ENCODE peak calls at places on chromosomes 11 and 22, in nine cellular contexts. F is heart right ventricle, U is colonic mucosa, I is fibroblast of lung, O is PC-3, W is IMR-90, D is kidney, T is tibial nerve, P is breast epithelium. V is an unnamed sample.

GRCh38 chr11:43735931-43736330 is 55.4 kb downstream of the HSD17B12 start:
- DNase-seq in F (no peak), D (no peak), W (peak), U (no peak), P (no peak), T (no peak), O (peak), I (peak), V (peak)

GRCh38 chr11:19552100-19552499 is 160.5 kb upstream of the NAV2 start:
- DNase-seq in U (no peak), T (no peak), I (no peak), F (no peak), P (no peak), O (no peak), D (no peak), W (no peak), V (no peak)

GRCh38 chr11:120554771-120555432 is 43.4 kb downstream of the GRIK4 start:
- DNase-seq in P (no peak), D (no peak), O (no peak), W (peak), T (no peak), F (no peak), U (no peak), I (peak), V (no peak)

GRCh38 chr11:77428598-77428997 is 45.3 kb downstream of the PAK1 start:
- DNase-seq in F (no peak), T (no peak), W (no peak), O (no peak), U (no peak), P (no peak), D (no peak), I (no peak), V (no peak)

GRCh38 chr11:115348404-115348803 is 155.8 kb downstream of the CADM1 start:
- DNase-seq in F (no peak), U (no peak), T (no peak), W (no peak), I (no peak), D (no peak), O (no peak), P (no peak), V (no peak)

GRCh38 chr22:48097723-48098122 is 1335.3 kb downstream of the TBC1D22A start:
- DNase-seq in I (no peak), P (peak), D (no peak), T (no peak), O (no peak), W (no peak), U (no peak), F (no peak), V (no peak)

GRCh38 chr11:96842731-96843130 is 452.9 kb downstream of the JRKL start:
- DNase-seq in P (no peak), T (no peak), O (no peak), I (no peak), U (no peak), F (no peak), W (no peak), D (no peak), V (no peak)

GRCh38 chr22:37416389-37416788 is 10.9 kb downstream of the ELFN2 start:
- DNase-seq in U (no peak), D (no peak), O (no peak), T (no peak), I (no peak), P (no peak), F (no peak), W (no peak), V (no peak)

GRCh38 chr11:71080239-71081097 is 171.9 kb downstream of the SHANK2 start:
- DNase-seq in F (peak), W (peak), I (peak), D (no peak), P (no peak), U (peak), O (peak), T (peak), V (peak)

GRCh38 chr22:23908561-23909205 is 14.5 kb downstream of the MIF start:
- DNase-seq in I (no peak), W (no peak), P (no peak), O (no peak), D (no peak), U (peak), F (no peak), T (no peak), V (no peak)

GRCh38 chr11:35255514-35255913 is 116.5 kb downstream of the CD44 start:
- DNase-seq in P (no peak), W (no peak), O (no peak), F (no peak), D (no peak), I (no peak), T (no peak), U (no peak), V (no peak)

GRCh38 chr22:27008454-27008853 is 351.1 kb downstream of the MIAT start:
- DNase-seq in U (no peak), P (no peak), T (no peak), F (no peak), O (no peak), I (no peak), W (no peak), D (no peak), V (no peak)

GRCh38 chr11:114087028-114087427 is 27.5 kb downstream of the ZBTB16 start:
- DNase-seq in W (no peak), I (no peak), O (no peak), F (no peak), P (no peak), U (no peak), D (no peak), T (no peak), V (no peak)

GRCh38 chr11:67316882-67317364 is 13.6 kb downstream of the SSH3 start:
- DNase-seq in P (no peak), I (peak), W (peak), O (peak), U (no peak), D (no peak), F (no peak), T (no peak), V (peak)

GRCh38 chr11:69353696-69354544 is 60.0 kb downstream of the MYEOV start:
- DNase-seq in P (no peak), I (no peak), W (no peak), U (peak), D (no peak), O (no peak), T (no peak), F (no peak), V (no peak)

GRCh38 chr11:113789675-113790320 is 10.2 kb downstream of the CLDN25 start:
- DNase-seq in U (no peak), W (no peak), I (no peak), F (no peak), T (no peak), P (no peak), D (no peak), O (no peak), V (no peak)

GRCh38 chr11:12171921-12172320 is 61.5 kb downstream of the MICAL2 start:
- DNase-seq in F (no peak), O (no peak), U (no peak), P (no peak), W (no peak), I (no peak), T (no peak), D (no peak), V (no peak)

GRCh38 chr11:12172493-12173013 is 62.2 kb downstream of the MICAL2 start:
- DNase-seq in F (no peak), D (no peak), W (no peak), O (no peak), U (peak), I (no peak), P (no peak), T (no peak), V (no peak)

GRCh38 chr11:12174145-12175143 is 64.1 kb downstream of the MICAL2 start:
- DNase-seq in U (no peak), D (no peak), P (no peak), F (no peak), T (no peak), I (no peak), O (peak), W (peak), V (peak)

GRCh38 chr11:12170984-12171383 is 60.6 kb downstream of the MICAL2 start:
- DNase-seq in F (peak), O (no peak), T (peak), D (no peak), P (no peak), W (peak), U (no peak), I (peak), V (peak)

GRCh38 chr11:12173111-12173510 is 62.7 kb downstream of the MICAL2 start:
- DNase-seq in T (no peak), O (no peak), F (no peak), D (no peak), P (no peak), W (no peak), I (no peak), U (no peak), V (no peak)
- H3K4me3 ChIP-seq in T (no peak), O (no peak), F (no peak), D (no peak), P (no peak), W (no peak), I (no peak), U (no peak), V (no peak)

GRCh38 chr11:64848779-64849599 is 4.5 kb upstream of the CDC42BPG start:
- DNase-seq in D (peak), I (no peak), T (no peak), P (peak), O (peak), U (peak), W (no peak), F (no peak), V (no peak)
- TF ChIP-seq CTCF in D (peak), I (no peak), T (no peak), P (no peak), O (peak), U (no peak), W (no peak), F (no peak), V (no peak)

GRCh38 chr11:110710520-110711381 is 1.5 kb downstream of the ARHGAP20 start:
- DNase-seq in I (peak), O (no peak), U (peak), F (peak), W (peak), T (peak), P (peak), D (peak), V (peak)
- H3K4me3 ChIP-seq in I (peak), O (no peak), U (peak), F (peak), W (peak), T (peak), P (peak), D (peak), V (peak)

GRCh38 chr11:80085563-80085962 is 644.7 kb upstream of the TENM4 start:
- DNase-seq in W (no peak), D (no peak), U (no peak), O (no peak), T (no peak), F (no peak), I (no peak), P (no peak), V (no peak)
- TF ChIP-seq CTCF in W (no peak), D (no peak), U (no peak), O (no peak), T (no peak), F (no peak), I (no peak), P (no peak), V (no peak)

GRCh38 chr11:130179396-130180306 is 20.1 kb downstream of the ST14 start:
- DNase-seq in W (no peak), P (no peak), D (peak), O (no peak), T (no peak), U (peak), I (no peak), F (peak), V (no peak)

GRCh38 chr11:130180491-130180890 is 20.9 kb downstream of the ST14 start:
- DNase-seq in W (peak), D (peak), F (no peak), T (no peak), P (no peak), O (peak), I (peak), U (peak), V (peak)

GRCh38 chr11:130177782-130178181 is 18.2 kb downstream of the ST14 start:
- DNase-seq in T (no peak), U (no peak), I (no peak), D (no peak), F (no peak), W (no peak), P (no peak), O (no peak), V (no peak)

GRCh38 chr11:130178992-130179391 is 19.4 kb downstream of the ST14 start:
- DNase-seq in F (no peak), T (no peak), P (no peak), I (no peak), W (no peak), O (no peak), U (no peak), D (no peak), V (no peak)

GRCh38 chr11:130178441-130178971 is 18.9 kb downstream of the ST14 start:
- DNase-seq in I (no peak), W (peak), T (peak), P (no peak), D (peak), O (no peak), U (peak), F (peak), V (no peak)
- H3K4me3 ChIP-seq in I (no peak), W (no peak), T (no peak), P (peak), D (no peak), O (no peak), U (no peak), F (no peak), V (no peak)

GRCh38 chr11:2107521-2107920 is 31.7 kb downstream of the IGF2 start:
- DNase-seq in I (no peak), D (no peak), P (no peak), W (no peak), F (no peak), T (no peak), U (no peak), O (no peak), V (no peak)

GRCh38 chr11:2107941-2108630 is 31.1 kb downstream of the IGF2 start:
- DNase-seq in F (no peak), U (no peak), O (no peak), W (no peak), T (no peak), D (peak), P (no peak), I (no peak), V (no peak)

GRCh38 chr11:2108675-2109481 is 30.3 kb downstream of the IGF2 start:
- DNase-seq in P (no peak), I (no peak), D (peak), U (no peak), F (no peak), O (no peak), T (no peak), W (no peak), V (no peak)

GRCh38 chr11:2110521-2110920 is 28.7 kb downstream of the IGF2 start:
- DNase-seq in F (no peak), D (no peak), I (no peak), U (no peak), W (no peak), O (no peak), T (no peak), P (no peak), V (no peak)

DNA sequence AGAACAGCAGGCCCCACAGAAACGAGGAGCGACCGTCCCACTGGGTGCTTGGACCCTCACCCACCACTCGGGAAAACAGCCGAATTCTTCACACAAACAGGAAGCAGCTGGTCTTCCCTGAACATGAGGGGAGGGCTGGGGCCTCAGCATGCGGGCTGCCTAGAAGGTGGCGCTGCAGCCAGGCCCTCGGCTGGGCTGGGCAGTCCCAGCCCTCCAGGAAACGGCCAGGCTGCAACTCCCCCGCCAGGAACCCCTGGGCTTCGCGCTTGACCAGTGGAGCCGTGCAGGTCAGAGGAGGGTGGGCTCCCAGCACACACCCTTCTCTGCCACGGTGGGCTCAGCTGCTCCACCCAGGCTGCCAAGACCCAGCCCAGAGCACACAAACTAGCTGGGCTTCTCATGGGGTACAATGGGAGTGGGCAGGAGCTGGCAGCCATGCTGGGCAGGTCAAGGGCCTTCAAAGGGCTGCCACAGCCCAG is 29.6 kb downstream of the IGF2 start:
- DNase-seq in P (no peak), D (peak), O (no peak), W (no peak), I (peak), T (no peak), F (peak), U (no peak), V (no peak)
- TF ChIP-seq CTCF in P (no peak), D (no peak), O (no peak), W (no peak), I (no peak), T (no peak), F (no peak), U (no peak), V (no peak)

DNA sequence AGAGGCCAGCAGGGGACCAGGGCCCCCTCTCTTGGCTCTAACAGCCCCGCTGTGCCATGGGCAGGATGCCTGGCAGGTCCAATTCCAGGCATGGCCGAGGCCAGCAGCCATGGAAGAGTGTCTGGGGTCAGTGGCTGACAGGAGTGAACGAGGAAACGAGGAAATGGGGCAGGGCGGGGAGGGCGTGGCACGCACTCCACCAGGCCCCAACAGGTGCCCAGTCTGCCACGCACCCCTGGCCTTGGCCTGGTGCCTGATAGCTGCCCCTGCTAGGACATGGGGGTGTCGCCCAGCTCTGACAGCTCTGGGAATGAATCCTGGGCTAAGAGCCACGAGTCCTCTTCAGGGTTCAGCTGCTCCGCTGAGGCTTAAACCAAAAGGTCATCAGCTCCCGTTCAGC is 11.6 kb upstream of the TBC1D22A start:
- DNase-seq in W (no peak), D (peak), I (no peak), U (peak), F (no peak), O (no peak), P (no peak), T (no peak), V (no peak)
- H3K4me3 ChIP-seq in W (no peak), D (no peak), I (no peak), U (no peak), F (no peak), O (no peak), P (no peak), T (no peak), V (no peak)

DNA sequence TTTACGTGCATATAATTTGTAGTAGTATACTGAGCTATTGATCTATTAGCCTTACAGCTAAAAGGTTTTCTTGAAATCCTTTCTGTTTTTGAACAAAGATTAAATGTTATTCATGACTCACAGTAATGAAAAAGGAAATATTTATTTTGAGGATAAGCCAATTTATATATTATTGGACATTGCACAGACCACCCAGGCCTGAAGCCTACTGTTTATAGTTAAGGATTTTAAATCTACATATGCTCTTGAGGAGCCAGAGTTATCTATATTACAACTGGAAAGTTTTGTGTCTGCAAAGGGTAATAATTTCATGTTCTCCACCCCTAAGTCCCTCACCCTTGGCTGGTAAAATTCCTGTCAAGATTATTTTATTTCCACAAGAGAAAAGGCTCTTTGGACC is 228.2 kb downstream of the TMEM135 start:
- DNase-seq in D (no peak), F (no peak), U (no peak), I (peak), W (peak), O (no peak), P (no peak), T (no peak), V (peak)
- TF ChIP-seq CTCF in D (no peak), F (no peak), U (no peak), I (no peak), W (no peak), O (no peak), P (no peak), T (no peak), V (no peak)

V was measured in fibroblast of the aortic adventitia.